ENCODE peak calls at places on chromosomes 7 and 10, in eight cellular contexts. E, F, I, Q, C, W, N and G are unnamed samples.

GRCh38 chr10:103663802-103664201 is 170.3 kb downstream of the NEURL1 start:
- DNase-seq in I (no peak), Q (no peak), C (peak), N (no peak), W (no peak), F (peak), E (peak), G (no peak)

GRCh38 chr10:71383972-71384687 is 12.6 kb upstream of the CDH23 start:
- DNase-seq in I (peak), W (peak), N (no peak), Q (peak), E (peak), C (peak), F (peak), G (peak)

GRCh38 chr10:69644658-69645295 is 14.7 kb downstream of the FAM241B start:
- DNase-seq in W (peak), C (peak), F (peak), N (peak), E (peak), Q (peak), I (peak), G (peak)

GRCh38 chr10:95451568-95452524 is 109.3 kb downstream of the SORBS1 start:
- DNase-seq in F (no peak), I (no peak), E (peak), C (no peak), N (no peak), Q (no peak), W (no peak), G (no peak)

GRCh38 chr7:151142686-151143040 is 24.8 kb downstream of the GBX1 start:
- DNase-seq in F (no peak), C (no peak), Q (no peak), W (no peak), I (peak), N (no peak), E (no peak), G (no peak)

GRCh38 chr7:2980406-2981102 is 63.1 kb downstream of the CARD11 start:
- DNase-seq in I (no peak), E (no peak), W (no peak), F (no peak), N (no peak), Q (no peak), C (no peak), G (no peak)

GRCh38 chr10:70254795-70255328 is 21.6 kb upstream of the PPA1 start:
- DNase-seq in F (no peak), W (no peak), E (no peak), N (no peak), Q (no peak), I (no peak), C (no peak), G (no peak)

GRCh38 chr10:75294518-75294865 is 58.7 kb upstream of the COMTD1 start:
- DNase-seq in C (no peak), I (no peak), F (no peak), N (no peak), E (no peak), Q (no peak), W (peak), G (no peak)

GRCh38 chr10:132746801-132747625 is 38.9 kb downstream of the NKX6-2 start:
- DNase-seq in N (no peak), Q (no peak), W (no peak), E (peak), I (no peak), C (no peak), F (no peak), G (no peak)

GRCh38 chr7:19957664-19958063 is 184.2 kb upstream of the TMEM196 start:
- DNase-seq in E (no peak), C (no peak), N (no peak), F (no peak), W (peak), Q (no peak), I (no peak), G (no peak)

GRCh38 chr7:66952343-66953043 is 31.5 kb downstream of the TMEM248 start:
- DNase-seq in F (no peak), W (peak), I (no peak), C (no peak), N (peak), Q (no peak), E (peak), G (no peak)

GRCh38 chr10:120944586-120945125 is 93.5 kb downstream of the WDR11 start:
- DNase-seq in N (no peak), W (no peak), Q (no peak), F (no peak), C (no peak), E (no peak), I (no peak), G (no peak)

GRCh38 chr10:79222186-79222585 is 125.1 kb upstream of the PPIF start:
- DNase-seq in F (no peak), W (no peak), E (no peak), N (no peak), I (no peak), Q (no peak), C (no peak), G (no peak)

GRCh38 chr7:38160003-38160571 is 18.0 kb upstream of the STARD3NL start:
- DNase-seq in E (no peak), F (no peak), Q (no peak), C (no peak), N (no peak), I (no peak), W (no peak), G (peak)

GRCh38 chr7:3430588-3430987 is 129.5 kb downstream of the SDK1 start:
- DNase-seq in F (no peak), N (no peak), W (no peak), C (no peak), Q (no peak), I (no peak), E (peak), G (no peak)

GRCh38 chr7:333399-333776 is 43.4 kb downstream of the FOXL3 start:
- DNase-seq in E (peak), C (no peak), I (no peak), F (no peak), Q (no peak), W (peak), N (no peak), G (no peak)

GRCh38 chr7:24572421-24573007 is 738 bp upstream of the PALS2 start:
- DNase-seq in C (peak), Q (peak), E (peak), F (peak), W (peak), N (no peak), I (peak), G (no peak)

GRCh38 chr7:69782917-69783684 is 184.8 kb downstream of the AUTS2 start:
- DNase-seq in C (peak), W (no peak), N (no peak), Q (no peak), E (peak), I (no peak), F (peak), G (no peak)

GRCh38 chr7:79420464-79420863 is 33.0 kb downstream of the MAGI2 start:
- DNase-seq in N (peak), E (peak), Q (no peak), C (no peak), F (no peak), W (peak), I (no peak), G (no peak)

GRCh38 chr10:64738462-64738861 is 1217.3 kb downstream of the REEP3 start:
- DNase-seq in F (no peak), W (no peak), I (no peak), E (no peak), Q (no peak), C (no peak), N (no peak), G (peak)

GRCh38 chr7:19030280-19030679 is 87.2 kb downstream of the TWIST1 start:
- DNase-seq in C (no peak), Q (no peak), N (no peak), F (no peak), W (no peak), E (peak), I (no peak), G (no peak)

GRCh38 chr7:137771679-137772078 is 75.1 kb downstream of the DGKI start:
- DNase-seq in W (no peak), Q (no peak), F (no peak), C (no peak), N (peak), E (peak), I (no peak), G (no peak)

GRCh38 chr7:153581415-153581814 is 470.8 kb upstream of the DPP6 start:
- DNase-seq in W (no peak), C (no peak), N (no peak), E (no peak), I (no peak), Q (no peak), F (no peak), G (no peak)

GRCh38 chr10:121553455-121553854 is 44.8 kb downstream of the FGFR2 start:
- DNase-seq in E (no peak), Q (no peak), N (no peak), I (no peak), F (no peak), C (peak), W (no peak), G (no peak)

GRCh38 chr7:144127714-144128334 is 4.8 kb downstream of the OR2A14 start:
- DNase-seq in I (peak), E (peak), F (peak), N (peak), W (peak), C (peak), Q (peak), G (peak)

GRCh38 chr7:27244488-27245123 is 2.0 kb downstream of the EVX1 start:
- DNase-seq in W (no peak), I (no peak), C (no peak), Q (no peak), E (no peak), F (no peak), N (no peak), G (no peak)

GRCh38 chr10:117492504-117492903 is 50.0 kb upstream of the EMX2 start:
- DNase-seq in N (no peak), F (no peak), I (no peak), C (no peak), E (peak), Q (no peak), W (no peak), G (no peak)

GRCh38 chr7:27103489-27104226 is 1.2 kb upstream of the HOXA2 start:
- DNase-seq in W (no peak), Q (no peak), E (peak), I (no peak), F (no peak), C (no peak), N (no peak), G (no peak)

GRCh38 chr7:87223666-87224065 is 4.1 kb upstream of the TMEM243 start:
- DNase-seq in W (no peak), N (no peak), E (no peak), F (no peak), I (no peak), Q (no peak), C (no peak), G (no peak)

GRCh38 chr7:75892634-75893272 is 13.9 kb downstream of the RHBDD2 start:
- DNase-seq in N (no peak), W (no peak), E (no peak), I (no peak), F (no peak), C (no peak), Q (no peak), G (no peak)